ENCODE peak calls at places on chromosomes 6 and 20, in five cellular contexts. One of them, this sample, is unnamed.

GRCh38 chr6:34056301-34056700 is 89.6 kb downstream of the GRM4 start:
- DNase-seq in GM12878: no peak
- DNase-seq in GM23338: peak
- DNase-seq in HepG2: no peak
- DNase-seq in K562: peak
- DNase-seq in this sample: peak

GRCh38 chr20:1816384-1817381 is 78.5 kb upstream of the SIRPA start:
- DNase-seq in GM12878: no peak
- DNase-seq in GM23338: no peak
- DNase-seq in HepG2: no peak
- DNase-seq in K562: no peak
- DNase-seq in this sample: peak

GRCh38 chr20:46348231-46348803 is 40.0 kb upstream of the CDH22 start:
- DNase-seq in GM12878: no peak
- DNase-seq in GM23338: peak
- DNase-seq in HepG2: no peak
- DNase-seq in K562: peak
- DNase-seq in this sample: peak

GRCh38 chr6:85118233-85118632 is 331.6 kb upstream of the NT5E start:
- DNase-seq in GM12878: no peak
- DNase-seq in GM23338: peak
- DNase-seq in HepG2: no peak
- DNase-seq in K562: no peak
- DNase-seq in this sample: no peak

GRCh38 chr20:14566505-14566904 is 229.1 kb upstream of the FLRT3 start:
- DNase-seq in GM12878: no peak
- DNase-seq in GM23338: no peak
- DNase-seq in HepG2: no peak
- DNase-seq in K562: no peak
- DNase-seq in this sample: no peak

GRCh38 chr20:37627060-37627766 is 66.6 kb upstream of the CTNNBL1 start:
- DNase-seq in GM12878: no peak
- DNase-seq in GM23338: peak
- DNase-seq in HepG2: peak
- DNase-seq in K562: peak
- DNase-seq in this sample: no peak

GRCh38 chr6:155247618-155248017 is 16.2 kb upstream of the CLDN20 start:
- DNase-seq in GM12878: no peak
- DNase-seq in GM23338: peak
- DNase-seq in HepG2: no peak
- DNase-seq in K562: no peak
- DNase-seq in this sample: peak

GRCh38 chr6:466564-466963 is 75.0 kb downstream of the IRF4 start:
- DNase-seq in GM12878: no peak
- DNase-seq in GM23338: no peak
- DNase-seq in HepG2: no peak
- DNase-seq in K562: no peak
- DNase-seq in this sample: no peak

GRCh38 chr6:124795879-124796838 is 166.1 kb upstream of the RNF217 start:
- DNase-seq in GM12878: no peak
- DNase-seq in GM23338: peak
- DNase-seq in HepG2: no peak
- DNase-seq in K562: peak
- DNase-seq in this sample: no peak

GRCh38 chr20:63509088-63509564 is 10.2 kb upstream of the EEF1A2 start:
- DNase-seq in GM12878: no peak
- DNase-seq in GM23338: no peak
- DNase-seq in HepG2: no peak
- DNase-seq in K562: no peak
- DNase-seq in this sample: no peak

GRCh38 chr6:3383525-3383924 is 73.3 kb downstream of the SLC22A23 start:
- DNase-seq in GM12878: peak
- DNase-seq in GM23338: no peak
- DNase-seq in HepG2: peak
- DNase-seq in K562: peak
- DNase-seq in this sample: peak

GRCh38 chr6:138540468-138540867 is 41.2 kb upstream of the NHSL1 start:
- DNase-seq in GM12878: no peak
- DNase-seq in GM23338: no peak
- DNase-seq in HepG2: no peak
- DNase-seq in K562: no peak
- DNase-seq in this sample: no peak

GRCh38 chr20:13736792-13737191 is 47.9 kb downstream of the ESF1 start:
- DNase-seq in GM12878: no peak
- DNase-seq in GM23338: no peak
- DNase-seq in HepG2: no peak
- DNase-seq in K562: no peak
- DNase-seq in this sample: no peak

GRCh38 chr20:1842281-1842680 is 52.9 kb upstream of the SIRPA start:
- DNase-seq in GM12878: no peak
- DNase-seq in GM23338: no peak
- DNase-seq in HepG2: no peak
- DNase-seq in K562: no peak
- DNase-seq in this sample: no peak

GRCh38 chr6:150894935-150895686 is 29.6 kb downstream of the MTHFD1L start:
- DNase-seq in GM12878: peak
- DNase-seq in GM23338: no peak
- DNase-seq in HepG2: peak
- DNase-seq in K562: peak
- DNase-seq in this sample: peak

GRCh38 chr6:78883651-78884050 is 16.3 kb downstream of the IRAK1BP1 start:
- DNase-seq in GM12878: no peak
- DNase-seq in GM23338: no peak
- DNase-seq in HepG2: no peak
- DNase-seq in K562: no peak
- DNase-seq in this sample: no peak

GRCh38 chr20:44384423-44385027 is 29.0 kb downstream of the HNF4A start:
- DNase-seq in GM12878: peak
- DNase-seq in GM23338: peak
- DNase-seq in HepG2: peak
- DNase-seq in K562: peak
- DNase-seq in this sample: peak

GRCh38 chr20:12305555-12305954 is 387.9 kb downstream of the BTBD3 start:
- DNase-seq in GM12878: no peak
- DNase-seq in GM23338: no peak
- DNase-seq in HepG2: no peak
- DNase-seq in K562: no peak
- DNase-seq in this sample: no peak

GRCh38 chr20:1124416-1124815 is 6.0 kb downstream of the PSMF1 start:
- DNase-seq in GM12878: no peak
- DNase-seq in GM23338: no peak
- DNase-seq in HepG2: no peak
- DNase-seq in K562: no peak
- DNase-seq in this sample: no peak

GRCh38 chr6:33040157-33040556 is 30.8 kb upstream of the HLA-DOA start:
- DNase-seq in GM12878: peak
- DNase-seq in GM23338: no peak
- DNase-seq in HepG2: no peak
- DNase-seq in K562: no peak
- DNase-seq in this sample: no peak
- TF ChIP-seq JUNB in GM12878: peak
- TF ChIP-seq JUNB in GM23338: no peak
- TF ChIP-seq JUNB in HepG2: no peak
- TF ChIP-seq JUNB in K562: no peak
- TF ChIP-seq JUNB in this sample: no peak

DNA sequence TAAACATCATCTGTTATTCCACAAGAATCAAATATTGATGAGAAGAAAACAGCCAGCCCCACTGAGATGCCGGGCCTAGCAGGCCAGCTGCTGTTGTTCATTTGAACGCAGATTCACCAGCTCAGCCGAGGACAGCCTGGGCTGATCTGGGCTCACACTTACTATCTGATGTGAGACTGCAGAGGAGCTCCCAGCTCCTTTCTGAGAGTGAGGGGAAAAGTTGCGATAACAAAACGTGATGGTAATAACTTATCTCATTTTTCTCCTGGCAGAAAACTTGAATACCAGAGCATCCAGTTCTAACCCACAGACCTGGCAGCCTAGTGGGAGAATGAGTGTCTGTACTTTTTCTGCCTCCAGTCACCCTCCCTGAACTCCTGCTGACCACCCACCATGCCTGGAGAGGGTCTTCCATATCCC is 14.5 kb upstream of the BNIP5 start:
- DNase-seq in GM12878: no peak
- DNase-seq in GM23338: no peak
- DNase-seq in HepG2: no peak
- DNase-seq in K562: peak
- DNase-seq in this sample: no peak
- TF ChIP-seq JUNB in GM12878: no peak
- TF ChIP-seq JUNB in GM23338: no peak
- TF ChIP-seq JUNB in HepG2: no peak
- TF ChIP-seq JUNB in K562: no peak
- TF ChIP-seq JUNB in this sample: no peak

GRCh38 chr20:48275325-48275724 is 490.0 kb upstream of the SULF2 start:
- DNase-seq in GM12878: no peak
- DNase-seq in GM23338: no peak
- DNase-seq in HepG2: no peak
- DNase-seq in K562: no peak
- DNase-seq in this sample: no peak
- TF ChIP-seq JUNB in GM12878: no peak
- TF ChIP-seq JUNB in GM23338: no peak
- TF ChIP-seq JUNB in HepG2: no peak
- TF ChIP-seq JUNB in K562: no peak
- TF ChIP-seq JUNB in this sample: no peak

GRCh38 chr6:9224539-9224938 is 789.2 kb upstream of the SLC35B3 start:
- DNase-seq in GM12878: no peak
- DNase-seq in GM23338: no peak
- DNase-seq in HepG2: no peak
- DNase-seq in K562: no peak
- DNase-seq in this sample: no peak
- TF ChIP-seq JUNB in GM12878: no peak
- TF ChIP-seq JUNB in GM23338: no peak
- TF ChIP-seq JUNB in HepG2: no peak
- TF ChIP-seq JUNB in K562: no peak
- TF ChIP-seq JUNB in this sample: no peak

DNA sequence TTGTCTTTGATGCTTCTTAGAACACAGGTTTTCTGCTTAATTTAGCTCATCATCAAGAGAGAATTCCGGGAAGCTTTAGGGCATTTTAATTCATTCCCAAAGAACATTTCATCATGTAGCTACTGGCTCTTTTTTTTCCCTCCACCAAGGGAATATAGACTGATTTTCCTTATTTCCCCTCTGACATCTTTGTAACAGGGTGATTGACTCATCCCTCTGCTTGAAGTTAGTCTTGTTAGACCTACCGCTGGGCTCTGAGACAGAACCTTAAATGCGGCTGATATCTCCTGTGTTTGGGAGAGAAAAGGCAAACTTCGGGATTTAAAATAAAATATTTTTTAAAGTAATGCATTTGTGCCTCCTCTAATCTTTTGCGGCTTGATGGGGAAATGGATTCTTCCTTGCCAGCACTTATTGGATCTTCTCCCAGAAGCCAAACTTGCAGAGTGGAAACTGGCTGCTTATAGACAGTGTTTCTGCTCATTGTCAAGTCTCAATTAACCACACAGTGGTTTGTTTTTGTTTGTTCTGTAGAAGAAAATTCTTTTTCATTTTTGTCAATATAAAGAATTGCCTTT is 272.7 kb upstream of the PLCB4 start:
- DNase-seq in GM12878: no peak
- DNase-seq in GM23338: no peak
- DNase-seq in HepG2: no peak
- DNase-seq in K562: no peak
- DNase-seq in this sample: no peak
- TF ChIP-seq JUNB in GM12878: no peak
- TF ChIP-seq JUNB in GM23338: no peak
- TF ChIP-seq JUNB in HepG2: no peak
- TF ChIP-seq JUNB in K562: no peak
- TF ChIP-seq JUNB in this sample: no peak

GRCh38 chr6:20129290-20130088 is 82.8 kb downstream of the MBOAT1 start:
- DNase-seq in GM12878: no peak
- DNase-seq in GM23338: no peak
- DNase-seq in HepG2: no peak
- DNase-seq in K562: no peak
- DNase-seq in this sample: no peak

GRCh38 chr6:20128018-20128417 is 84.3 kb downstream of the MBOAT1 start:
- DNase-seq in GM12878: no peak
- DNase-seq in GM23338: no peak
- DNase-seq in HepG2: no peak
- DNase-seq in K562: no peak
- DNase-seq in this sample: no peak

GRCh38 chr6:20126102-20126752 is 86.0 kb downstream of the MBOAT1 start:
- DNase-seq in GM12878: no peak
- DNase-seq in GM23338: no peak
- DNase-seq in HepG2: no peak
- DNase-seq in K562: no peak
- DNase-seq in this sample: no peak

GRCh38 chr6:20124545-20124944 is 87.7 kb downstream of the MBOAT1 start:
- DNase-seq in GM12878: no peak
- DNase-seq in GM23338: no peak
- DNase-seq in HepG2: no peak
- DNase-seq in K562: no peak
- DNase-seq in this sample: no peak

GRCh38 chr6:20126789-20127653 is 85.2 kb downstream of the MBOAT1 start:
- DNase-seq in GM12878: peak
- DNase-seq in GM23338: peak
- DNase-seq in HepG2: peak
- DNase-seq in K562: peak
- DNase-seq in this sample: peak
- TF ChIP-seq JUNB in GM12878: no peak
- TF ChIP-seq JUNB in GM23338: no peak
- TF ChIP-seq JUNB in HepG2: no peak
- TF ChIP-seq JUNB in K562: no peak
- TF ChIP-seq JUNB in this sample: no peak

This sample was measured in A549.